ENCODE peak calls at places on chromosomes 3 and 15, in four cellular contexts. N is lower lobe of right lung, K is fibroblast of the aortic adventitia, W is foreskin fibroblast. H is an unnamed sample.

GRCh38 chr15:40047413-40048154 is 8.6 kb upstream of the SRP14 start:
- DNase-seq in K (peak; percentile 50), W (peak; percentile 58), N (peak; percentile 78), H (peak; percentile 79)

GRCh38 chr3:185455860-185456259 is 43.0 kb downstream of the TMEM41A start:
- DNase-seq in K (no peak), W (no peak), N (no peak), H (no peak)

GRCh38 chr3:149621218-149622005 is 36.4 kb downstream of the WWTR1 start:
- DNase-seq in W (peak; percentile 78), N (no peak), K (peak; percentile 94), H (peak; percentile 85)

GRCh38 chr3:98612587-98612986 is 19.2 kb upstream of the CPOX start:
- DNase-seq in K (no peak), W (no peak), N (peak; percentile 46), H (peak; percentile 11)

GRCh38 chr3:52305926-52306325 is 10.2 kb upstream of the DNAH1 start:
- DNase-seq in W (no peak), N (no peak), K (no peak), H (no peak)

GRCh38 chr3:160369784-160370183 is 29.2 kb downstream of the IFT80 start:
- DNase-seq in K (no peak), N (no peak), W (no peak), H (no peak)

GRCh38 chr15:73150831-73151230 is 98.6 kb downstream of the NEO1 start:
- DNase-seq in K (no peak), N (no peak), W (no peak), H (no peak)

GRCh38 chr15:47857384-47858168 is 140.3 kb downstream of the SEMA6D start:
- DNase-seq in K (no peak), N (no peak), W (no peak), H (no peak)

GRCh38 chr15:44726136-44726535 is 10.2 kb upstream of the TRIM69 start:
- DNase-seq in K (peak; percentile 24), N (no peak), W (no peak), H (peak; percentile 28)

GRCh38 chr15:35874260-35874905 is 328.4 kb upstream of the DPH6 start:
- DNase-seq in N (no peak), K (peak; percentile 45), W (peak; percentile 84), H (peak; percentile 91)

GRCh38 chr15:28107111-28107893 is 8.2 kb upstream of the OCA2 start:
- DNase-seq in N (peak; percentile 49), W (no peak), K (peak; percentile 41), H (peak; percentile 32)

GRCh38 chr15:82647045-82647834 is at the start of gene CPEB1:
- DNase-seq in N (peak; percentile 51), K (peak; percentile 51), W (peak; percentile 54), H (peak; percentile 26)

GRCh38 chr3:15768421-15769255 is 29.1 kb downstream of the ANKRD28 start:
- DNase-seq in K (peak; percentile 96), N (peak; percentile 47), W (peak; percentile 89), H (peak; percentile 96)

GRCh38 chr15:67415186-67415585 is 105.7 kb upstream of the C15orf61 start:
- DNase-seq in N (no peak), K (no peak), W (no peak), H (no peak)

GRCh38 chr3:108327168-108327567 is 30.8 kb downstream of the HHLA2 start:
- DNase-seq in K (no peak), N (no peak), W (no peak), H (no peak)

GRCh38 chr15:71601038-71601869 is 209.1 kb upstream of the NR2E3 start:
- DNase-seq in W (no peak), K (no peak), N (no peak), H (no peak)

GRCh38 chr15:57297163-57297593 is 79.1 kb upstream of the CGNL1 start:
- DNase-seq in K (no peak), W (no peak), N (no peak), H (no peak)

GRCh38 chr3:171168551-171168950 is 142.0 kb upstream of the SLC2A2 start:
- DNase-seq in K (no peak), W (no peak), N (no peak), H (no peak)

GRCh38 chr3:53694051-53694450 is 152.2 kb downstream of the CHDH start:
- DNase-seq in K (no peak), W (no peak), N (no peak), H (no peak)

GRCh38 chr15:96340611-96341464 is 10.3 kb downstream of the NR2F2 start:
- DNase-seq in W (no peak), K (peak; percentile 66), N (peak; percentile 56), H (peak; percentile 73)

GRCh38 chr15:96340348-96340610 is 9.8 kb downstream of the NR2F2 start:
- DNase-seq in N (no peak), K (no peak), W (no peak), H (no peak)

GRCh38 chr15:96338772-96339661 is 8.5 kb downstream of the NR2F2 start:
- DNase-seq in W (no peak), N (no peak), K (peak; percentile 46), H (peak; percentile 45)

GRCh38 chr15:96337991-96338771 is 7.7 kb downstream of the NR2F2 start:
- DNase-seq in K (peak; percentile 40), N (no peak), W (no peak), H (peak; percentile 31)

DNA sequence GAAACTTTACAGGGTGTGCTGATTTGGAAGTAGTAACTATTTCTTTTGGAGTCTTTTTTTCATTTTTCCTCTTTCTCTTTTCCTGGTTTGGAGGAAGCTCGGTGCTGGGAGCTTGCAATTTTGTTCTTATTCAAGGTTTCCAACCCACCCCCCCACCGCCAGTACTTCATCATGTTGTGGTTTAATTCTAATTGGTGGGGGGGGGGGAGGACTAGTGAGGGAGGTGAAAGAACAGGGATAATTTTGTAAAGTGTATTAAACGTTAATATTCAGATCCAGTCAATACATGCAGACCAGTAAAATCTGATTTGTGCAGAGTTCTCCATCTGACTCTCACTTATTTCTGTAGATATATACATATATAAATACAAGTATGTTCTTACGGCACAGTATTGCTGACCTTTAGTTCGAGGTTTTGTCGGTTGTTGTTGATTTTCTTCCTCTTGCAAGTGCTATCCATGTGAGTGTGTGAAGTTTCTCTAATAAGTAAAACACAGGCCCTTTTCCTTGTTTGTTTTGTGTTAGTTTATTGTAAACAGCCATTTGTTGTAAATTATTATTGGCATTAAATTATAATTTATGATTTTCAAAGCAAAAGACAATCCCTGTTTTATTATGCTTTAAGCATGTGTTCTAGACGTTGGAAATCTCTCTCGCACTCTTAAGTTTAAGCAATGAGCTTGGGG is 9.3 kb downstream of the NR2F2 start:
- DNase-seq in K (peak; percentile 47), N (no peak), W (no peak), H (peak; percentile 39)
- H3K4me3 ChIP-seq in K (peak overlapping the region; percentile 96), N (peak overlapping the region; percentile 71), W (peak overlapping the region; percentile 80), H (peak overlapping the region; percentile 68)

DNA sequence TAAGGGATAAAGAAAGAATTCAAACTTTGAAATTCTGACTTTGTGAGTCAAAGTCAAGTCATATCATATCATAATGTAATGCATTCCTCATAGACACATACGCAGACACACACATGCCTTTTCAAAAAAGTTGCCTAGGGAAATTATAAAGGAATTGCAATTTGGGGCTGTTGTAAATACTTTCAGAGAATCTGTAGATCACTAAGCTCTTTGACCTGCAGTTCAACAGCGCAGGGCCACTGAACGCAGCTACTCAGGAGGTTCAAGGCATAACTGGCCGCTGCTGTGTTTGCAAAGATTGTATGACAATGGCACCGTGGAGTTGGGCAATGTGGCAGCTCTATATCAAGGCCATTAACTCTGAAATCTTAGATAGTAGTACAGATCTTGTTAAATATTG is 188.4 kb upstream of the THRB start:
- DNase-seq in K (peak; percentile 27), N (no peak), W (no peak), H (no peak)
- H3K4me3 ChIP-seq in K (no peak overlapping the region), N (no peak overlapping the region), W (no peak overlapping the region), H (no peak overlapping the region)

GRCh38 chr3:134445095-134445494 is 40.7 kb downstream of the ANAPC13 start:
- DNase-seq in K (no peak), N (no peak), W (no peak), H (no peak)
- H3K4me3 ChIP-seq in K (no peak overlapping the region), N (no peak overlapping the region), W (no peak overlapping the region), H (no peak overlapping the region)

DNA sequence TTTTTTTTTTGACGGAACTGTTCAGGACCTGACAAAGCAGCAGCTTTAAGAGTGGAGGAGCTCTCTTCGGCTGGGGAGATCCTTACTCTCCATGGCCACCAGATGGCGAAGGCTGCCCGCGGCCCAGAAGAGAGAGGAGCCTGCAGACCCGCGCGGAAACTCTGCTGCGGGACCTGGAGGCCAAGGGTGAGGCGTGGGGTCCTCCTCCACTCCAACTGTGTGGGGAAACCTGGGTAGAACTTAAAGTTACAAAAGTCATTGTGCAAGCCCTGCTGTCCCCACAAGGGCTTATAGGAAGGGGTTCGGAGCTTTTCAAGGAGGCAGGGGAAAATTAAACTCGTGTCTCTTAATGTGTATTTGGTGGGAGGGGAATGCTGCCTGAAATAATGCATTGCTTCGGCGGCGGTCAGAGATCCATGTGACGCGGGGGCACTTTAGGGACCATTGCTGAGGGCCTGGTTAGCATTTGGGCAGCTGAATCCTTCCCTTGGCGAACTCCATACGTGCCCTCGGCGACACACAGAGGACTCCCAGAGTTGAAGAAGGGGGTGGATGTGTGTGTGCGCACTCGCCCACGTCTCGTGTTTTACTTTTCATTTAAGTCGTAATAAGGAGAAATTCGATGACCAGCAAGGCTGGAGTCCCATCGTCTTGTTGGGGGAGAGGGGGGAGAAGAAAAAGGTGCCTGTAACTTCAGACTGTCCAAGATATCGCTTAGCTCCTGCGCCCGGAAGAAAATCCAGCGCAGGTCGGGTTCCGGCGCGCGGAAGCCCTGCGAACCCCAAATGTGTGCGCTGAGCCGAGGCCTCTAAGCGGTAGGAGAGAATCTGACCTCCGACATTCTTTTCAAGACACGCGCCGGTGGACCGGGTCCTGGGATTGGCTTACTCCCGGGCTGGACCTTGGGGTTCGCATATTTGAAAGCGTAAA is 9.7 kb downstream of the EOMES start:
- DNase-seq in N (peak; percentile 78), K (peak; percentile 81), W (peak; percentile 75), H (peak; percentile 87)
- H3K4me3 ChIP-seq in N (peak overlapping the region; percentile 66), K (peak overlapping the region; percentile 64), W (peak overlapping the region; percentile 51), H (peak overlapping the region; percentile 63)

GRCh38 chr3:65018801-65019200 is 331.0 kb upstream of the ADAMTS9 start:
- DNase-seq in W (no peak), K (no peak), N (no peak), H (no peak)

GRCh38 chr3:65013053-65013452 is 325.3 kb upstream of the ADAMTS9 start:
- DNase-seq in N (no peak), W (no peak), K (no peak), H (no peak)
- H3K4me3 ChIP-seq in N (no peak overlapping the region), W (no peak overlapping the region), K (no peak overlapping the region), H (no peak overlapping the region)

GRCh38 chr15:41511331-41512077 is 2.1 kb downstream of the LTK start:
- DNase-seq in N (no peak), K (no peak), W (no peak), H (no peak)
- H3K4me3 ChIP-seq in N (peak overlapping the region; percentile 56), K (no peak overlapping the region), W (no peak overlapping the region), H (no peak overlapping the region)

GRCh38 chr15:51121118-51121517 is 26.4 kb upstream of the TNFAIP8L3 start:
- DNase-seq in N (no peak), K (peak; percentile 99), W (peak; percentile 98), H (peak; percentile 98)
- H3K4me3 ChIP-seq in N (no peak overlapping the region), K (no peak overlapping the region), W (no peak overlapping the region), H (no peak overlapping the region)

H was measured in fibroblast of pulmonary artery.